ENCODE peak calls at places on chromosomes 12 and 14, in ten cellular contexts. D is stimulated activated CD8-positive, alpha-beta memory T cell treated with anti-CD3 and anti-CD28 coated beads, Interleukin-15, amount 100 ng/mL, for 24 hours; E is esophagus squamous epithelium; W is activated T-helper 9 cell treated with anti-CD3 and anti-CD28 coated beads, Interleukin-2, amount 50 U/mL, for 16 hours; Z is non-pigmented ciliary epithelial cell; Y is tibial nerve; F is activated B cell treated with CpG ODN at 0.5 μM for 24 hours; B is pons; K is lung; V is ACHN. O is an unnamed sample.

GRCh38 chr14:49478784-49479183 is 107.4 kb downstream of the RPS29 start:
- DNase-seq in D (no peak), F (no peak), Z (no peak), K (no peak), W (no peak), E (no peak), B (no peak), V (no peak), Y (no peak), O (no peak)

GRCh38 chr14:99574099-99574880 is 29.7 kb downstream of the CCDC85C start:
- DNase-seq in Y (no peak), W (no peak), F (no peak), D (no peak), B (peak), Z (no peak), E (no peak), V (peak), K (peak), O (no peak)

GRCh38 chr14:35342160-35343010 is 50.2 kb downstream of the PSMA6 start:
- DNase-seq in E (no peak), Y (no peak), B (no peak), Z (no peak), K (no peak), W (no peak), D (no peak), V (no peak), F (no peak), O (no peak)

GRCh38 chr14:68774771-68775613 is 17.9 kb downstream of the ZFP36L1 start:
- DNase-seq in B (no peak), W (no peak), F (no peak), K (no peak), E (no peak), Y (no peak), Z (no peak), V (no peak), D (no peak), O (no peak)

GRCh38 chr12:32894566-32894965 is 2.0 kb downstream of the PKP2 start:
- DNase-seq in W (no peak), V (peak), B (no peak), Z (no peak), D (no peak), E (no peak), K (no peak), Y (no peak), F (no peak), O (no peak)

GRCh38 chr12:128830505-128830893 is 6.7 kb upstream of the SLC15A4 start:
- DNase-seq in D (no peak), F (no peak), Z (no peak), Y (no peak), K (no peak), V (no peak), B (no peak), W (no peak), E (no peak), O (no peak)

GRCh38 chr14:92880851-92881250 is 42.1 kb upstream of the CHGA start:
- DNase-seq in K (no peak), E (no peak), V (no peak), D (no peak), F (no peak), B (peak), Z (no peak), W (no peak), Y (no peak), O (no peak)

GRCh38 chr14:57725399-57726077 is 140.4 kb downstream of the SLC35F4 start:
- DNase-seq in Z (peak), K (no peak), B (no peak), E (no peak), V (peak), F (no peak), W (no peak), Y (no peak), D (no peak), O (no peak)

GRCh38 chr14:103519043-103519836 is 3.4 kb downstream of the CKB start:
- DNase-seq in V (no peak), D (no peak), K (no peak), F (no peak), W (no peak), B (no peak), Z (no peak), Y (no peak), E (no peak), O (no peak)

GRCh38 chr14:85252011-85252410 is 277.9 kb upstream of the FLRT2 start:
- DNase-seq in B (no peak), V (no peak), E (no peak), F (no peak), D (no peak), Z (peak), K (no peak), W (no peak), Y (no peak), O (no peak)

GRCh38 chr12:62844915-62845314 is 90.0 kb downstream of the PPM1H start:
- DNase-seq in E (no peak), F (no peak), V (no peak), K (no peak), B (no peak), W (no peak), Z (no peak), D (no peak), Y (no peak), O (no peak)

O was measured in osteocyte.